ENCODE peak calls at places on chromosomes 6 and 20, in four cellular contexts. One of them, this sample, is unnamed.

GRCh38 chr6:113073611-113074191 is 726.6 kb downstream of the RFPL4B start:
- DNase-seq in activated CD4-positive, alpha-beta T cell treated with anti-CD3 and anti-CD28 coated beads, Interleukin-2, amount 50 U/mL, for 1 hour: no peak
- DNase-seq in cardiac fibroblast: peak; percentile 57
- DNase-seq in MV-4-11: no peak
- DNase-seq in this sample: no peak

GRCh38 chr20:1800777-1801176 is 94.4 kb upstream of the SIRPA start:
- DNase-seq in activated CD4-positive, alpha-beta T cell treated with anti-CD3 and anti-CD28 coated beads, Interleukin-2, amount 50 U/mL, for 1 hour: no peak
- DNase-seq in cardiac fibroblast: peak; percentile 62
- DNase-seq in MV-4-11: peak; percentile 61
- DNase-seq in this sample: peak; percentile 41

GRCh38 chr20:62339647-62340062 is 27.5 kb downstream of the LAMA5 start:
- DNase-seq in activated CD4-positive, alpha-beta T cell treated with anti-CD3 and anti-CD28 coated beads, Interleukin-2, amount 50 U/mL, for 1 hour: no peak
- DNase-seq in cardiac fibroblast: no peak
- DNase-seq in MV-4-11: peak; percentile 82
- DNase-seq in this sample: no peak

GRCh38 chr6:136525586-136526195 is 24.5 kb downstream of the MAP7 start:
- DNase-seq in activated CD4-positive, alpha-beta T cell treated with anti-CD3 and anti-CD28 coated beads, Interleukin-2, amount 50 U/mL, for 1 hour: no peak
- DNase-seq in cardiac fibroblast: no peak
- DNase-seq in MV-4-11: no peak
- DNase-seq in this sample: no peak

GRCh38 chr20:60345106-60345505 is 386.9 kb downstream of the CDH26 start:
- DNase-seq in activated CD4-positive, alpha-beta T cell treated with anti-CD3 and anti-CD28 coated beads, Interleukin-2, amount 50 U/mL, for 1 hour: no peak
- DNase-seq in cardiac fibroblast: no peak
- DNase-seq in MV-4-11: no peak
- DNase-seq in this sample: no peak

GRCh38 chr6:27091661-27092315 is 155.7 kb upstream of the PRSS16 start:
- DNase-seq in activated CD4-positive, alpha-beta T cell treated with anti-CD3 and anti-CD28 coated beads, Interleukin-2, amount 50 U/mL, for 1 hour: no peak
- DNase-seq in cardiac fibroblast: peak; percentile 88
- DNase-seq in MV-4-11: peak; percentile 91
- DNase-seq in this sample: peak; percentile 94

GRCh38 chr20:417801-418342 is 9.8 kb downstream of the RBCK1 start:
- DNase-seq in activated CD4-positive, alpha-beta T cell treated with anti-CD3 and anti-CD28 coated beads, Interleukin-2, amount 50 U/mL, for 1 hour: no peak
- DNase-seq in cardiac fibroblast: no peak
- DNase-seq in MV-4-11: no peak
- DNase-seq in this sample: no peak

GRCh38 chr6:129644567-129645015 is 65.4 kb downstream of the ARHGAP18 start:
- DNase-seq in activated CD4-positive, alpha-beta T cell treated with anti-CD3 and anti-CD28 coated beads, Interleukin-2, amount 50 U/mL, for 1 hour: no peak
- DNase-seq in cardiac fibroblast: peak; percentile 79
- DNase-seq in MV-4-11: no peak
- DNase-seq in this sample: no peak

GRCh38 chr6:29728173-29728879 is 5.1 kb downstream of the HLA-F start:
- DNase-seq in activated CD4-positive, alpha-beta T cell treated with anti-CD3 and anti-CD28 coated beads, Interleukin-2, amount 50 U/mL, for 1 hour: no peak
- DNase-seq in cardiac fibroblast: no peak
- DNase-seq in MV-4-11: no peak
- DNase-seq in this sample: no peak

GRCh38 chr20:21096321-21097043 is 9.7 kb downstream of the LINC00237 start:
- DNase-seq in activated CD4-positive, alpha-beta T cell treated with anti-CD3 and anti-CD28 coated beads, Interleukin-2, amount 50 U/mL, for 1 hour: no peak
- DNase-seq in cardiac fibroblast: peak; percentile 12
- DNase-seq in MV-4-11: peak; percentile 71
- DNase-seq in this sample: no peak

GRCh38 chr20:37299718-37300529 is 10.5 kb downstream of the MANBAL start:
- DNase-seq in activated CD4-positive, alpha-beta T cell treated with anti-CD3 and anti-CD28 coated beads, Interleukin-2, amount 50 U/mL, for 1 hour: no peak
- DNase-seq in cardiac fibroblast: peak; percentile 62
- DNase-seq in MV-4-11: no peak
- DNase-seq in this sample: no peak

GRCh38 chr20:63595416-63596127 is 21.5 kb upstream of the HELZ2 start:
- DNase-seq in activated CD4-positive, alpha-beta T cell treated with anti-CD3 and anti-CD28 coated beads, Interleukin-2, amount 50 U/mL, for 1 hour: no peak
- DNase-seq in cardiac fibroblast: no peak
- DNase-seq in MV-4-11: no peak
- DNase-seq in this sample: no peak